ENCODE peak calls at places on chromosomes 16 and 17, in seven cellular contexts. One of them, this sample, is unnamed.
A peak's percentile ranks its signal among the peaks of the same experiment; 100 is the strongest.

GRCh38 chr16:88013091-88013609 is 61.9 kb downstream of the BANP start:
- DNase-seq in sigmoid colon: peak; percentile 56
- DNase-seq in body of pancreas: no peak
- DNase-seq in endothelial cell of umbilical vein: no peak
- DNase-seq in stomach: peak; percentile 46
- DNase-seq in testis: no peak
- DNase-seq in thoracic aorta: no peak
- DNase-seq in this sample: peak; percentile 58

GRCh38 chr16:56789360-56789759 is 59.4 kb downstream of the NUP93 start:
- DNase-seq in endothelial cell of umbilical vein: peak; percentile 55
- DNase-seq in body of pancreas: peak; percentile 69
- DNase-seq in testis: peak; percentile 50
- DNase-seq in stomach: peak; percentile 73
- DNase-seq in thoracic aorta: no peak
- DNase-seq in sigmoid colon: no peak
- DNase-seq in this sample: peak; percentile 78

GRCh38 chr17:72512649-72513556 is 392.1 kb downstream of the SOX9 start:
- DNase-seq in thoracic aorta: no peak
- DNase-seq in sigmoid colon: no peak
- DNase-seq in body of pancreas: no peak
- DNase-seq in testis: no peak
- DNase-seq in endothelial cell of umbilical vein: no peak
- DNase-seq in stomach: no peak
- DNase-seq in this sample: no peak

GRCh38 chr16:69477546-69477945 is 53.1 kb downstream of the CYB5B start:
- DNase-seq in stomach: no peak
- DNase-seq in endothelial cell of umbilical vein: peak; percentile 71
- DNase-seq in thoracic aorta: no peak
- DNase-seq in sigmoid colon: no peak
- DNase-seq in testis: no peak
- DNase-seq in body of pancreas: no peak
- DNase-seq in this sample: no peak

GRCh38 chr16:89349947-89350633 is 132.6 kb downstream of the ZNF778 start:
- DNase-seq in stomach: no peak
- DNase-seq in sigmoid colon: no peak
- DNase-seq in testis: no peak
- DNase-seq in endothelial cell of umbilical vein: no peak
- DNase-seq in body of pancreas: no peak
- DNase-seq in thoracic aorta: no peak
- DNase-seq in this sample: no peak

GRCh38 chr17:73325527-73325842 is 13.7 kb upstream of the CDC42EP4 start:
- DNase-seq in endothelial cell of umbilical vein: no peak
- DNase-seq in sigmoid colon: peak; percentile 83
- DNase-seq in stomach: no peak
- DNase-seq in thoracic aorta: no peak
- DNase-seq in body of pancreas: no peak
- DNase-seq in testis: no peak
- DNase-seq in this sample: peak; percentile 39

GRCh38 chr17:82283208-82283749 is 9.8 kb upstream of the CSNK1D start:
- DNase-seq in sigmoid colon: no peak
- DNase-seq in endothelial cell of umbilical vein: no peak
- DNase-seq in testis: no peak
- DNase-seq in body of pancreas: no peak
- DNase-seq in stomach: no peak
- DNase-seq in thoracic aorta: no peak
- DNase-seq in this sample: peak; percentile 85

GRCh38 chr17:16459271-16459670 is 32.7 kb downstream of the LRRC75A start:
- DNase-seq in endothelial cell of umbilical vein: no peak
- DNase-seq in sigmoid colon: no peak
- DNase-seq in stomach: no peak
- DNase-seq in body of pancreas: no peak
- DNase-seq in testis: no peak
- DNase-seq in thoracic aorta: no peak
- DNase-seq in this sample: no peak

GRCh38 chr16:57001026-57001669 is 11.8 kb downstream of the NLRC5 start:
- DNase-seq in sigmoid colon: no peak
- DNase-seq in testis: no peak
- DNase-seq in stomach: no peak
- DNase-seq in endothelial cell of umbilical vein: no peak
- DNase-seq in body of pancreas: no peak
- DNase-seq in thoracic aorta: no peak
- DNase-seq in this sample: no peak

GRCh38 chr17:61723183-61723582 is 132.2 kb upstream of the NACA2 start:
- DNase-seq in testis: no peak
- DNase-seq in stomach: no peak
- DNase-seq in endothelial cell of umbilical vein: no peak
- DNase-seq in sigmoid colon: no peak
- DNase-seq in body of pancreas: no peak
- DNase-seq in thoracic aorta: no peak
- DNase-seq in this sample: no peak

GRCh38 chr17:39536468-39536867 is 71.3 kb downstream of the NEUROD2 start:
- DNase-seq in body of pancreas: no peak
- DNase-seq in sigmoid colon: no peak
- DNase-seq in thoracic aorta: no peak
- DNase-seq in stomach: no peak
- DNase-seq in endothelial cell of umbilical vein: no peak
- DNase-seq in testis: no peak
- DNase-seq in this sample: no peak

GRCh38 chr16:8893426-8893825 is 11.3 kb downstream of the LITAFD start:
- DNase-seq in sigmoid colon: peak; percentile 36
- DNase-seq in testis: no peak
- DNase-seq in thoracic aorta: no peak
- DNase-seq in endothelial cell of umbilical vein: no peak
- DNase-seq in stomach: no peak
- DNase-seq in body of pancreas: no peak
- DNase-seq in this sample: no peak
- TF ChIP-seq CTCF in sigmoid colon: no peak
- TF ChIP-seq CTCF in testis: no peak
- TF ChIP-seq CTCF in thoracic aorta: no peak
- TF ChIP-seq CTCF in endothelial cell of umbilical vein: no peak
- TF ChIP-seq CTCF in stomach: no peak
- TF ChIP-seq CTCF in body of pancreas: no peak
- TF ChIP-seq CTCF in this sample: no peak

GRCh38 chr16:1349951-1350350 is 1.7 kb downstream of the TSR3 start:
- DNase-seq in stomach: no peak
- DNase-seq in sigmoid colon: no peak
- DNase-seq in thoracic aorta: no peak
- DNase-seq in body of pancreas: no peak
- DNase-seq in endothelial cell of umbilical vein: no peak
- DNase-seq in testis: no peak
- DNase-seq in this sample: no peak

GRCh38 chr16:1349351-1349750 is 2.3 kb downstream of the TSR3 start:
- DNase-seq in stomach: no peak
- DNase-seq in thoracic aorta: no peak
- DNase-seq in testis: no peak
- DNase-seq in endothelial cell of umbilical vein: no peak
- DNase-seq in body of pancreas: no peak
- DNase-seq in sigmoid colon: no peak
- DNase-seq in this sample: no peak

GRCh38 chr16:1351215-1351581 is 480 bp downstream of the TSR3 start:
- DNase-seq in thoracic aorta: no peak
- DNase-seq in body of pancreas: no peak
- DNase-seq in testis: no peak
- DNase-seq in endothelial cell of umbilical vein: no peak
- DNase-seq in sigmoid colon: no peak
- DNase-seq in stomach: no peak
- DNase-seq in this sample: no peak

GRCh38 chr16:1351582-1352362 is at the start of the genes GNPTG and TSR3:
- DNase-seq in body of pancreas: peak; percentile 90
- DNase-seq in sigmoid colon: peak; percentile 93
- DNase-seq in endothelial cell of umbilical vein: peak; percentile 81
- DNase-seq in testis: peak; percentile 77
- DNase-seq in stomach: peak; percentile 88
- DNase-seq in thoracic aorta: no peak
- DNase-seq in this sample: peak; percentile 92

DNA sequence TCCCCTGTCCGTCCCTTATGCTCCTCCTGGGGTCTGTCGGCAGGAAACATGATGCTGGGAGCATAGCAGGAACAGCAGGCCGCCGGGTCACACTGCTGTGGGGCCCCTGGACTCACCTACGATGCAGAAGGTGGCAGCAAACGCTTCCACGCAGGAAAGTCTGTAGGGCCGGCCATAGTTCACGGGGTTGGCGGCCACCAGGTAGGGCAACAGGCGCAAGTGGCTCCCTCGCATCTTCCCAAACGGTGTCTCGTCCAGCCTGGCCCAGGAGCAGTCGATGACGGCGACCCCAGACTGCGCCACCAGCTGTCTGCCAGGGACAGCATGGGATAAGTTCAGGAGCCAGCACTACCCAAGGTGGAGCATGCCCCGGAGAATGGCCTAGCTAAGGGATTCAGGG is 987 bp downstream of the TSR3 start:
- DNase-seq in body of pancreas: no peak
- DNase-seq in thoracic aorta: no peak
- DNase-seq in testis: no peak
- DNase-seq in stomach: no peak
- DNase-seq in sigmoid colon: no peak
- DNase-seq in endothelial cell of umbilical vein: no peak
- DNase-seq in this sample: no peak
- H3K4me3 ChIP-seq in body of pancreas: no peak overlapping the region
- H3K4me3 ChIP-seq in thoracic aorta: peak overlapping the region; percentile 88
- H3K4me3 ChIP-seq in testis: no peak overlapping the region
- H3K4me3 ChIP-seq in stomach: peak overlapping the region; percentile 86
- H3K4me3 ChIP-seq in sigmoid colon: peak overlapping the region; percentile 98
- H3K4me3 ChIP-seq in endothelial cell of umbilical vein: peak overlapping the region; percentile 69
- H3K4me3 ChIP-seq in this sample: peak overlapping the region; percentile 68

GRCh38 chr17:48526986-48527741 is 3.6 kb downstream of the HOXB1 start:
- DNase-seq in stomach: no peak
- DNase-seq in thoracic aorta: no peak
- DNase-seq in testis: no peak
- DNase-seq in sigmoid colon: no peak
- DNase-seq in body of pancreas: no peak
- DNase-seq in endothelial cell of umbilical vein: no peak
- DNase-seq in this sample: no peak

GRCh38 chr17:48522031-48522593 is 8.7 kb downstream of the HOXB1 start:
- DNase-seq in endothelial cell of umbilical vein: peak; percentile 41
- DNase-seq in stomach: no peak
- DNase-seq in sigmoid colon: no peak
- DNase-seq in testis: no peak
- DNase-seq in body of pancreas: no peak
- DNase-seq in thoracic aorta: no peak
- DNase-seq in this sample: no peak

GRCh38 chr17:48520631-48521045 is 10.2 kb downstream of the HOXB1 start:
- DNase-seq in body of pancreas: no peak
- DNase-seq in thoracic aorta: no peak
- DNase-seq in stomach: no peak
- DNase-seq in testis: no peak
- DNase-seq in sigmoid colon: no peak
- DNase-seq in endothelial cell of umbilical vein: no peak
- DNase-seq in this sample: no peak

GRCh38 chr17:48519427-48519826 is 11.4 kb downstream of the HOXB1 start:
- DNase-seq in stomach: no peak
- DNase-seq in testis: no peak
- DNase-seq in endothelial cell of umbilical vein: no peak
- DNase-seq in sigmoid colon: no peak
- DNase-seq in thoracic aorta: no peak
- DNase-seq in body of pancreas: no peak
- DNase-seq in this sample: no peak

GRCh38 chr17:48522990-48523389 is 7.8 kb downstream of the HOXB1 start:
- DNase-seq in endothelial cell of umbilical vein: no peak
- DNase-seq in stomach: no peak
- DNase-seq in body of pancreas: no peak
- DNase-seq in testis: no peak
- DNase-seq in sigmoid colon: no peak
- DNase-seq in thoracic aorta: no peak
- DNase-seq in this sample: no peak
- TF ChIP-seq CTCF in endothelial cell of umbilical vein: no peak
- TF ChIP-seq CTCF in stomach: no peak
- TF ChIP-seq CTCF in body of pancreas: no peak
- TF ChIP-seq CTCF in testis: no peak
- TF ChIP-seq CTCF in sigmoid colon: no peak
- TF ChIP-seq CTCF in thoracic aorta: no peak
- TF ChIP-seq CTCF in this sample: no peak

GRCh38 chr17:28404461-28404811 is 1.6 kb downstream of the SLC46A1 start:
- DNase-seq in stomach: no peak
- DNase-seq in thoracic aorta: no peak
- DNase-seq in sigmoid colon: no peak
- DNase-seq in body of pancreas: no peak
- DNase-seq in endothelial cell of umbilical vein: no peak
- DNase-seq in testis: no peak
- DNase-seq in this sample: no peak
- H3K4me3 ChIP-seq in stomach: no peak overlapping the region
- H3K4me3 ChIP-seq in thoracic aorta: peak overlapping the region; percentile 97
- H3K4me3 ChIP-seq in sigmoid colon: no peak overlapping the region
- H3K4me3 ChIP-seq in body of pancreas: no peak overlapping the region
- H3K4me3 ChIP-seq in endothelial cell of umbilical vein: no peak overlapping the region
- H3K4me3 ChIP-seq in testis: no peak overlapping the region
- H3K4me3 ChIP-seq in this sample: no peak overlapping the region

GRCh38 chr16:60907645-60908044 is 1128.6 kb downstream of the CDH8 start:
- DNase-seq in stomach: no peak
- DNase-seq in sigmoid colon: no peak
- DNase-seq in endothelial cell of umbilical vein: no peak
- DNase-seq in body of pancreas: no peak
- DNase-seq in thoracic aorta: no peak
- DNase-seq in testis: no peak
- DNase-seq in this sample: no peak
- TF ChIP-seq CTCF in stomach: no peak
- TF ChIP-seq CTCF in sigmoid colon: no peak
- TF ChIP-seq CTCF in endothelial cell of umbilical vein: no peak
- TF ChIP-seq CTCF in body of pancreas: no peak
- TF ChIP-seq CTCF in thoracic aorta: no peak
- TF ChIP-seq CTCF in testis: no peak
- TF ChIP-seq CTCF in this sample: no peak

DNA sequence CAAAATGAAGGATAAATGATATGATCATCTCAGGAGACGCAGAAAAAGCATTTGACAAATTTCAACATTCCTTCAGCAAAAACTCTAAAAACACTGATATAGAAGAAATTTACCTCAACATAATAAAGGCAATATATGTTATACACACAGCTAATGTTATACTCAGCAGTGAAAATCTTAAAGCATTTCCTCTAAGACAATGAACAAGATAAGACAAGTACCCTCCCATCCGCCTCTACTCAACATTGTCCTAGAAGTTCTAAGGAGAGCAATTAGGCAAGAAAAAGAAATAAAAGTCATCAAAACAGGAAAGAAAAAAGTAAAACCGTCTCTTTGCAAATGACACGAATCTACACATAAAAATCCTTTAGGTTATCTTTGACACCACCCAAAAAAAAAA is 1432.8 kb downstream of the CDH11 start:
- DNase-seq in testis: no peak
- DNase-seq in sigmoid colon: no peak
- DNase-seq in endothelial cell of umbilical vein: peak; percentile 1
- DNase-seq in body of pancreas: no peak
- DNase-seq in thoracic aorta: no peak
- DNase-seq in stomach: no peak
- DNase-seq in this sample: peak; percentile 40
- H3K4me3 ChIP-seq in testis: no peak overlapping the region
- H3K4me3 ChIP-seq in sigmoid colon: no peak overlapping the region
- H3K4me3 ChIP-seq in endothelial cell of umbilical vein: no peak overlapping the region
- H3K4me3 ChIP-seq in body of pancreas: no peak overlapping the region
- H3K4me3 ChIP-seq in thoracic aorta: no peak overlapping the region
- H3K4me3 ChIP-seq in stomach: no peak overlapping the region
- H3K4me3 ChIP-seq in this sample: no peak overlapping the region

GRCh38 chr16:77594798-77595625 is 127.3 kb upstream of the NUDT7 start:
- DNase-seq in testis: no peak
- DNase-seq in body of pancreas: no peak
- DNase-seq in stomach: no peak
- DNase-seq in sigmoid colon: no peak
- DNase-seq in thoracic aorta: no peak
- DNase-seq in endothelial cell of umbilical vein: peak; percentile 73
- DNase-seq in this sample: no peak
- TF ChIP-seq CTCF in testis: no peak
- TF ChIP-seq CTCF in body of pancreas: no peak
- TF ChIP-seq CTCF in stomach: no peak
- TF ChIP-seq CTCF in sigmoid colon: no peak
- TF ChIP-seq CTCF in thoracic aorta: no peak
- TF ChIP-seq CTCF in endothelial cell of umbilical vein: no peak
- TF ChIP-seq CTCF in this sample: no peak

GRCh38 chr17:18854956-18855355 is 3.0 kb upstream of the PRPSAP2 start:
- DNase-seq in body of pancreas: no peak
- DNase-seq in thoracic aorta: no peak
- DNase-seq in stomach: no peak
- DNase-seq in testis: no peak
- DNase-seq in sigmoid colon: no peak
- DNase-seq in endothelial cell of umbilical vein: no peak
- DNase-seq in this sample: no peak
- H3K4me3 ChIP-seq in body of pancreas: no peak overlapping the region
- H3K4me3 ChIP-seq in thoracic aorta: no peak overlapping the region
- H3K4me3 ChIP-seq in stomach: no peak overlapping the region
- H3K4me3 ChIP-seq in testis: no peak overlapping the region
- H3K4me3 ChIP-seq in sigmoid colon: no peak overlapping the region
- H3K4me3 ChIP-seq in endothelial cell of umbilical vein: no peak overlapping the region
- H3K4me3 ChIP-seq in this sample: no peak overlapping the region

This sample was measured in epithelial cell of esophagus.